ENCODE peak calls at places on chromosome 3, in nine cellular contexts. K is PC-3, X is mammary epithelial cell, S is fibroblast of the aortic adventitia, P is HL-60, Z is fibroblast of pulmonary artery, G is AG10803, F is heart left ventricle, Q is left lung. H is an unnamed sample.

GRCh38 chr3:38645076-38645475 is 4.4 kb downstream of the SCN5A start:
- DNase-seq in Q (no peak), X (no peak), K (no peak), F (peak), Z (no peak), P (no peak), G (no peak), S (no peak), H (no peak)

GRCh38 chr3:11200679-11200952 is 46.3 kb downstream of the HRH1 start:
- DNase-seq in S (peak), Q (no peak), K (peak), G (peak), Z (peak), X (peak), P (no peak), F (no peak), H (no peak)

GRCh38 chr3:107619549-107619948 is 96.8 kb downstream of the BBX start:
- DNase-seq in K (peak), F (no peak), Z (no peak), S (no peak), Q (no peak), G (no peak), P (no peak), X (peak), H (no peak)

GRCh38 chr3:38532529-38532928 is 36.4 kb downstream of the EXOG start:
- DNase-seq in F (no peak), K (no peak), X (no peak), S (no peak), G (no peak), Q (no peak), Z (no peak), P (no peak), H (no peak)

GRCh38 chr3:50100956-50101845 is 12.5 kb downstream of the RBM5 start:
- DNase-seq in Z (no peak), K (peak), P (no peak), X (no peak), F (no peak), S (peak), Q (no peak), G (peak), H (peak)

GRCh38 chr3:154384504-154384903 is 45.5 kb downstream of the GPR149 start:
- DNase-seq in S (peak), X (no peak), F (no peak), Q (no peak), P (no peak), G (no peak), K (no peak), Z (no peak), H (no peak)

GRCh38 chr3:157500232-157500631 is 3.0 kb downstream of the VEPH1 start:
- DNase-seq in X (no peak), K (peak), Q (no peak), P (no peak), F (no peak), G (no peak), Z (no peak), S (no peak), H (no peak)

GRCh38 chr3:53350652-53351051 is 3.3 kb upstream of the DCP1A start:
- DNase-seq in P (peak), F (no peak), K (peak), Q (no peak), Z (no peak), X (no peak), G (no peak), S (peak), H (no peak)

GRCh38 chr3:6697285-6697684 is 163.6 kb upstream of the GRM7 start:
- DNase-seq in Z (no peak), Q (no peak), P (no peak), K (no peak), G (no peak), S (no peak), F (no peak), X (no peak), H (no peak)

GRCh38 chr3:184601576-184602405 is 40.2 kb downstream of the EPHB3 start:
- DNase-seq in Z (no peak), K (no peak), X (no peak), G (no peak), S (no peak), Q (peak), F (no peak), P (no peak), H (no peak)

GRCh38 chr3:178369006-178369405 is 167.2 kb upstream of the KCNMB2 start:
- DNase-seq in Q (no peak), X (no peak), P (no peak), Z (no peak), G (no peak), F (no peak), K (no peak), S (no peak), H (no peak)

GRCh38 chr3:141796436-141797166 is 33.4 kb downstream of the GRK7 start:
- DNase-seq in X (no peak), G (peak), S (peak), K (no peak), P (peak), Q (no peak), F (no peak), Z (no peak), H (no peak)

GRCh38 chr3:132090921-132091320 is 56.1 kb upstream of the CPNE4 start:
- DNase-seq in F (no peak), K (peak), Q (no peak), G (no peak), X (no peak), P (no peak), S (peak), Z (peak), H (no peak)

GRCh38 chr3:107068980-107069379 is 308.3 kb upstream of the CCDC54 start:
- DNase-seq in Z (peak), S (peak), Q (no peak), G (peak), K (peak), X (peak), F (peak), P (no peak), H (peak)

GRCh38 chr3:139433089-139433488 is 43.2 kb downstream of the RBP2 start:
- DNase-seq in P (no peak), K (no peak), F (no peak), X (no peak), G (no peak), S (no peak), Q (no peak), Z (no peak), H (no peak)

GRCh38 chr3:5187920-5188418 is 462 bp downstream of the EDEM1 start:
- DNase-seq in P (peak), Q (peak), Z (peak), S (no peak), F (peak), X (peak), G (peak), K (peak), H (no peak)

GRCh38 chr3:139287557-139287956 is 56.3 kb upstream of the MRPS22 start:
- DNase-seq in P (no peak), K (no peak), G (no peak), Z (no peak), S (no peak), Q (no peak), X (no peak), F (no peak), H (no peak)

GRCh38 chr3:179739816-179740594 is 87.2 kb downstream of the USP13 start:
- DNase-seq in F (no peak), Z (no peak), X (no peak), G (no peak), Q (no peak), K (peak), P (no peak), S (no peak), H (no peak)

GRCh38 chr3:44966795-44967278 is 9.1 kb downstream of the ZDHHC3 start:
- DNase-seq in S (peak), P (peak), Q (no peak), X (peak), F (no peak), K (peak), G (peak), Z (peak), H (no peak)

GRCh38 chr3:102671005-102671404 is 236.2 kb downstream of the ZPLD1 start:
- DNase-seq in F (no peak), G (no peak), Q (no peak), S (no peak), X (no peak), Z (no peak), P (no peak), K (no peak), H (no peak)

GRCh38 chr3:190790185-190790584 is 72.3 kb downstream of the GMNC start:
- DNase-seq in P (no peak), F (no peak), K (no peak), Q (no peak), S (no peak), X (no peak), G (no peak), Z (no peak), H (no peak)

GRCh38 chr3:64880926-64881325 is 193.1 kb upstream of the ADAMTS9 start:
- DNase-seq in X (no peak), Z (no peak), G (no peak), S (no peak), F (no peak), P (no peak), Q (no peak), K (no peak), H (no peak)

GRCh38 chr3:8152826-8153418 is 348.7 kb upstream of the LMCD1 start:
- DNase-seq in S (no peak), K (no peak), Q (no peak), Z (no peak), F (no peak), P (no peak), X (no peak), G (no peak), H (no peak)

GRCh38 chr3:42749753-42750231 is 23.3 kb downstream of the CCDC13 start:
- DNase-seq in K (peak), X (peak), F (no peak), Q (no peak), P (peak), Z (no peak), S (no peak), G (peak), H (no peak)

GRCh38 chr3:189349772-189350171 is 178.0 kb downstream of the TPRG1 start:
- DNase-seq in X (no peak), Q (no peak), Z (no peak), F (no peak), G (peak), S (peak), P (no peak), K (no peak), H (no peak)

GRCh38 chr3:111989061-111989678 is 9.6 kb upstream of the TAGLN3 start:
- DNase-seq in P (peak), Z (peak), F (no peak), X (peak), G (peak), S (peak), Q (no peak), K (peak), H (peak)

GRCh38 chr3:134748698-134749097 is 46.4 kb upstream of the EPHB1 start:
- DNase-seq in F (no peak), P (no peak), X (no peak), K (no peak), Z (no peak), G (no peak), Q (no peak), S (no peak), H (no peak)

GRCh38 chr3:59575113-59576001 is 525.5 kb upstream of the CFAP20DC start:
- DNase-seq in G (peak), X (peak), K (peak), P (peak), F (peak), S (peak), Q (peak), Z (peak), H (peak)

GRCh38 chr3:145696011-145696410 is 465.0 kb downstream of the PLOD2 start:
- DNase-seq in G (no peak), Q (no peak), X (no peak), K (no peak), P (no peak), F (no peak), Z (no peak), S (no peak), H (no peak)

GRCh38 chr3:29194139-29194538 is 86.7 kb upstream of the RBMS3 start:
- DNase-seq in Z (no peak), K (no peak), S (no peak), Q (no peak), G (no peak), P (no peak), X (no peak), F (no peak), H (no peak)

GRCh38 chr3:74756586-74756985 is 142.1 kb upstream of the CNTN3 start:
- DNase-seq in S (no peak), G (no peak), F (no peak), Z (no peak), P (no peak), K (no peak), Q (no peak), X (peak), H (no peak)

GRCh38 chr3:168973206-168973605 is 690.3 kb downstream of the MECOM start:
- DNase-seq in Q (no peak), X (no peak), F (no peak), G (peak), K (no peak), Z (peak), S (peak), P (no peak), H (no peak)

GRCh38 chr3:150407051-150407817 is 864 bp upstream of the TSC22D2 start:
- DNase-seq in P (peak), F (no peak), S (peak), G (peak), Z (peak), X (no peak), K (peak), Q (no peak), H (no peak)

GRCh38 chr3:173743512-173743911 is 346.0 kb downstream of the NLGN1 start:
- DNase-seq in Z (no peak), P (no peak), F (no peak), Q (no peak), S (no peak), K (no peak), G (no peak), X (no peak), H (no peak)

GRCh38 chr3:191688756-191689433 is 227.9 kb downstream of the PYDC2 start:
- DNase-seq in X (no peak), S (no peak), Z (no peak), K (no peak), G (no peak), P (no peak), Q (no peak), F (no peak), H (no peak)

GRCh38 chr3:41365973-41366372 is 166.7 kb downstream of the CTNNB1 start:
- DNase-seq in K (no peak), S (no peak), Q (no peak), F (no peak), X (no peak), Z (no peak), P (no peak), G (no peak), H (no peak)

GRCh38 chr3:69309810-69310209 is 76.1 kb downstream of the FRMD4B start:
- DNase-seq in F (no peak), Q (no peak), K (peak), G (peak), X (peak), P (no peak), Z (peak), S (peak), H (peak)

DNA sequence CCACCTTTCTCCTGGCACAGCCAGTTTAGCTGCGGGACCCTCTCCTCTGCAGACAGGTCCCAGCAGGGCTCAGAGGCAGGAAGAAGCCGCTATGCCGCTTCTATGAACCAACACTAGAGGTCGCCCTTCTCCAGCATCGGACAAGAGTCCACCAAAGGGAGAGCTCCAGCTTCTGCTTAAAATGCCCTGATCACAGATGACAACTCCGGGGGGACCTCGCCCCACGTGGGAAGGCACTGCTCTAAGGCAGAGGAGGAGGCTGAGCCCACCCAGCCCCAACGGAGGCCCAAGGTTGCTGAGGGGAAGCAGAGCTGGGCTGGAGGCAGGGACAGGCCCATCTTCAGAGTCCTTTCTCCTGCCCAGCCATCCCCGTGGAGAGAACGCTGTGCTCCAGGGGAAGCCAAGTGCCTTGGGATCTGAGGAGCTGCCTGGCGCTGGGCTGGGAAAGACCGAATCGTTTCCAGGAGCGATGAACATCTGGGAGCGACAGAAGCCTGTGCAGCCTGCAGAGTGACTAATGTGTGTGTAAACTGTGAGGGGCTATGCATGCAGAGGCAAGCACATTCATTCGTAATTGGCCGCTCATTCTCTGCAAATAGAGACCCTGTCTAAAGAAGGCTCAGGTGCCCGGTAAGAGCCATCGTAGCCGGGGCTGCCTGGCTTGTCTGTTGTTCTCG is 43.5 kb upstream of the BDH1 start:
- DNase-seq in S (peak), Q (no peak), K (peak), F (peak), Z (peak), X (peak), P (peak), G (peak), H (peak)
- H3K4me3 ChIP-seq in S (peak), Q (no peak), K (peak), F (no peak), Z (no peak), X (peak), P (no peak), G (peak), H (peak)

GRCh38 chr3:114318295-114318694 is 24.5 kb downstream of the TIGIT start:
- DNase-seq in Q (no peak), X (no peak), K (no peak), F (no peak), Z (no peak), G (no peak), S (no peak), P (no peak), H (no peak)

GRCh38 chr3:114314259-114314658 is 20.4 kb downstream of the TIGIT start:
- DNase-seq in G (no peak), K (no peak), X (no peak), F (no peak), P (no peak), S (no peak), Z (no peak), Q (no peak), H (no peak)

GRCh38 chr3:114323546-114324254 is 29.9 kb downstream of the TIGIT start:
- DNase-seq in G (no peak), Q (no peak), F (no peak), Z (no peak), X (no peak), P (no peak), S (no peak), K (no peak), H (no peak)

GRCh38 chr3:114320251-114320650 is 26.4 kb downstream of the TIGIT start:
- DNase-seq in G (no peak), Z (peak), F (no peak), X (peak), S (peak), P (no peak), K (no peak), Q (no peak), H (no peak)

DNA sequence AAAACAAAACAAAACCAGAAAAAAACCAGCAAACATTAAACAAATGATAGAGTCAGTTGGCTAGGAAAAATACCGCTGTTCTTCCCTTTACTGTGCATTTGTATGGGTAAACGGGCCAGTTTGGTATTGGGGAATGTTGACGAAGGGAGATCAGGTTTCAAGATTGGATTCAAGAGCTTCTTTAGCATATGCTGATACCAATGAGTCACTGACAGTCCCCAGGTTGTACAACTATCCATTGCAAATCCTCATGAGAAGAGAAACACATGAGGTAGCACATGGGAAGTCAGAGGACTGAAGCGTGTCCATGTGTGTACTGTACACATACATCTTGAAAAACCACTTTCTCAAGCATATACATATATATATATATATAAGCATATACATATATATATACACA is 25.6 kb downstream of the TIGIT start:
- DNase-seq in Z (peak), F (no peak), X (peak), G (peak), K (peak), S (peak), P (no peak), Q (no peak), H (peak)
- H3K4me3 ChIP-seq in Z (no peak), F (no peak), X (no peak), G (no peak), K (no peak), S (no peak), P (no peak), Q (no peak), H (no peak)

GRCh38 chr3:48186993-48187578 is 1.1 kb downstream of the CDC25A start:
- DNase-seq in Z (peak), P (peak), G (peak), S (peak), F (no peak), X (peak), Q (no peak), K (peak), H (no peak)
- H3K4me3 ChIP-seq in Z (peak), P (peak), G (peak), S (peak), F (peak), X (peak), Q (peak), K (peak), H (peak)

DNA sequence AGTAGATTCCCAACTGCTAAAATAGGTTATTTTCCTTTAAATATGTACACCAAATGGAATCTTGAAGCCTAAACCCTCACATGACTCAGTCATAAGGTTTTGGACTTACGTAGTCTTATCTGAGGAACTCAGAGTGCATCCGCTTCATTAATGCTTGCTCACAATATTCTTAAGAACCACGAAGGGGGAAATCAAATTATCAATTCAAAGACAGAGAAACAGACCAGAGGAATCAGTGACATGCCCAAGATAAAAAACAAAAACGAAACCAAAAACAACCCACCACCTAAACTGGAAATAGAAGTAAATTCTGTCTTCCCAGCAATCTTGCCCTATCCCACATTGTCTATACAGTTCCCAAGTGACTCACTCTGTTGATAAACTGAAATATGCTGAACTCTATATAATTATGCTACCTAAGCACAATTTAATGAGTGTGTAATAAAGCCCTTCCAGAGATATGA is 135.4 kb upstream of the CBLB start:
- DNase-seq in X (peak), P (no peak), G (peak), K (peak), Z (peak), Q (no peak), F (no peak), S (peak), H (no peak)
- H3K4me3 ChIP-seq in X (no peak), P (no peak), G (no peak), K (peak), Z (peak), Q (no peak), F (peak), S (peak), H (no peak)

DNA sequence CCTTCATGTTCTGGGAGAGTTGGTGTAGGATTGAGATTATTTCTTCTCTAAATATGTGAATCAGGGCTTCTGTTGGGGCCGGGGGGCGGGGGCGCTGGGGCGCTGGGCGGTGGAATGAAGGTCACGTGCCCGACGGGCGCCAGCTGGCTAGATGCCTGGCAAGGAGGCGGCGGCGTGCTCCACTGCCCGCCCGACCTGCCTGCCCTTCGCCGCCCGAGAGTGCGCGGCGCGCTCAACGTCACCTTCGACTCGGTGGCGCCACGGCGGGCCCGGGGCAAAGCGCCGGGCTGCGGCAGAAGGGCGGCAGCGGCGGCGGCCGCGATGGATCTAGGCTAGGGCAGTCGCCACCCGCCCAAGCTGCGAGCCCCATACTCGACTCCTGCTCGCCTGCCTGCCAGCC is 47.0 kb upstream of the LHFPL4 start:
- DNase-seq in Z (peak), Q (peak), P (no peak), G (no peak), S (no peak), X (no peak), F (peak), K (no peak), H (no peak)
- H3K4me3 ChIP-seq in Z (no peak), Q (peak), P (no peak), G (no peak), S (peak), X (peak), F (peak), K (peak), H (no peak)